ENCODE peak calls at places on chromosomes 3 and 15, in four cellular contexts. One of them, this sample, is unnamed.

GRCh38 chr3:14405120-14405885 is 2.9 kb downstream of the SLC6A6 start:
- DNase-seq in activated CD4-positive, CD25-positive, alpha-beta regulatory T cell: no peak
- DNase-seq in left ventricle myocardium inferior: no peak
- DNase-seq in heart right ventricle: no peak
- DNase-seq in this sample: no peak

GRCh38 chr3:13700362-13700761 is 151.4 kb downstream of the FBLN2 start:
- DNase-seq in activated CD4-positive, CD25-positive, alpha-beta regulatory T cell: no peak
- DNase-seq in left ventricle myocardium inferior: no peak
- DNase-seq in heart right ventricle: no peak
- DNase-seq in this sample: no peak

GRCh38 chr3:134406331-134407246 is 32.3 kb upstream of the AMOTL2 start:
- DNase-seq in activated CD4-positive, CD25-positive, alpha-beta regulatory T cell: no peak
- DNase-seq in left ventricle myocardium inferior: peak; percentile 55
- DNase-seq in heart right ventricle: peak; percentile 66
- DNase-seq in this sample: peak; percentile 60

GRCh38 chr15:48802867-48803266 is 8.0 kb downstream of the CEP152 start:
- DNase-seq in activated CD4-positive, CD25-positive, alpha-beta regulatory T cell: no peak
- DNase-seq in left ventricle myocardium inferior: no peak
- DNase-seq in heart right ventricle: no peak
- DNase-seq in this sample: no peak

GRCh38 chr3:196440696-196441095 is 8.5 kb upstream of the UBXN7 start:
- DNase-seq in activated CD4-positive, CD25-positive, alpha-beta regulatory T cell: no peak
- DNase-seq in left ventricle myocardium inferior: no peak
- DNase-seq in heart right ventricle: no peak
- DNase-seq in this sample: no peak

GRCh38 chr15:29708519-29708918 is 113.7 kb downstream of the TJP1 start:
- DNase-seq in activated CD4-positive, CD25-positive, alpha-beta regulatory T cell: no peak
- DNase-seq in left ventricle myocardium inferior: no peak
- DNase-seq in heart right ventricle: no peak
- DNase-seq in this sample: no peak

GRCh38 chr3:154954750-154955149 is 125.4 kb upstream of the MME start:
- DNase-seq in activated CD4-positive, CD25-positive, alpha-beta regulatory T cell: no peak
- DNase-seq in left ventricle myocardium inferior: no peak
- DNase-seq in heart right ventricle: no peak
- DNase-seq in this sample: no peak

GRCh38 chr3:184354121-184354728 is 7.2 kb downstream of the CLCN2 start:
- DNase-seq in activated CD4-positive, CD25-positive, alpha-beta regulatory T cell: peak; percentile 25
- DNase-seq in left ventricle myocardium inferior: no peak
- DNase-seq in heart right ventricle: no peak
- DNase-seq in this sample: peak; percentile 58

GRCh38 chr3:63911395-63911900 is 735 bp downstream of the SCAANT1 start:
- DNase-seq in activated CD4-positive, CD25-positive, alpha-beta regulatory T cell: no peak
- DNase-seq in left ventricle myocardium inferior: no peak
- DNase-seq in heart right ventricle: no peak
- DNase-seq in this sample: no peak

GRCh38 chr15:62928242-62928995 is 114.1 kb upstream of the TPM1 start:
- DNase-seq in activated CD4-positive, CD25-positive, alpha-beta regulatory T cell: no peak
- DNase-seq in left ventricle myocardium inferior: no peak
- DNase-seq in heart right ventricle: peak; percentile 42
- DNase-seq in this sample: no peak

GRCh38 chr15:41286665-41287333 is 45.6 kb downstream of the OIP5 start:
- DNase-seq in activated CD4-positive, CD25-positive, alpha-beta regulatory T cell: no peak
- DNase-seq in left ventricle myocardium inferior: no peak
- DNase-seq in heart right ventricle: no peak
- DNase-seq in this sample: no peak

GRCh38 chr15:93180656-93181055 is 91.6 kb upstream of the RGMA start:
- DNase-seq in activated CD4-positive, CD25-positive, alpha-beta regulatory T cell: no peak
- DNase-seq in left ventricle myocardium inferior: no peak
- DNase-seq in heart right ventricle: no peak
- DNase-seq in this sample: no peak

GRCh38 chr15:28185148-28185895 is 86.2 kb upstream of the OCA2 start:
- DNase-seq in activated CD4-positive, CD25-positive, alpha-beta regulatory T cell: no peak
- DNase-seq in left ventricle myocardium inferior: peak; percentile 67
- DNase-seq in heart right ventricle: peak; percentile 36
- DNase-seq in this sample: no peak

GRCh38 chr3:135366816-135367215 is 571.8 kb downstream of the EPHB1 start:
- DNase-seq in activated CD4-positive, CD25-positive, alpha-beta regulatory T cell: no peak
- DNase-seq in left ventricle myocardium inferior: no peak
- DNase-seq in heart right ventricle: no peak
- DNase-seq in this sample: no peak

GRCh38 chr15:85048430-85048829 is 66.8 kb downstream of the PDE8A start:
- DNase-seq in activated CD4-positive, CD25-positive, alpha-beta regulatory T cell: no peak
- DNase-seq in left ventricle myocardium inferior: no peak
- DNase-seq in heart right ventricle: no peak
- DNase-seq in this sample: no peak

GRCh38 chr3:183252973-183253363 is at the start of gene B3GNT5:
- DNase-seq in activated CD4-positive, CD25-positive, alpha-beta regulatory T cell: no peak
- DNase-seq in left ventricle myocardium inferior: peak; percentile 20
- DNase-seq in heart right ventricle: peak; percentile 29
- DNase-seq in this sample: peak; percentile 49

GRCh38 chr3:179186426-179186825 is 38.3 kb downstream of the PIK3CA start:
- DNase-seq in activated CD4-positive, CD25-positive, alpha-beta regulatory T cell: no peak
- DNase-seq in left ventricle myocardium inferior: no peak
- DNase-seq in heart right ventricle: no peak
- DNase-seq in this sample: no peak

GRCh38 chr3:126558336-126559071 is at the start of gene C3orf22:
- DNase-seq in activated CD4-positive, CD25-positive, alpha-beta regulatory T cell: no peak
- DNase-seq in left ventricle myocardium inferior: no peak
- DNase-seq in heart right ventricle: no peak
- DNase-seq in this sample: peak; percentile 28

GRCh38 chr15:40479024-40479423 is 8.2 kb downstream of the CHST14 start:
- DNase-seq in activated CD4-positive, CD25-positive, alpha-beta regulatory T cell: no peak
- DNase-seq in left ventricle myocardium inferior: no peak
- DNase-seq in heart right ventricle: no peak
- DNase-seq in this sample: no peak

GRCh38 chr3:184334470-184335158 is 2.8 kb upstream of the FAM131A start:
- DNase-seq in activated CD4-positive, CD25-positive, alpha-beta regulatory T cell: no peak
- DNase-seq in left ventricle myocardium inferior: no peak
- DNase-seq in heart right ventricle: no peak
- DNase-seq in this sample: peak; percentile 8

GRCh38 chr15:27826902-27827321 is 272.2 kb downstream of the OCA2 start:
- DNase-seq in activated CD4-positive, CD25-positive, alpha-beta regulatory T cell: no peak
- DNase-seq in left ventricle myocardium inferior: no peak
- DNase-seq in heart right ventricle: no peak
- DNase-seq in this sample: no peak

GRCh38 chr3:124078978-124079911 is 87.3 kb upstream of the ROPN1 start:
- DNase-seq in activated CD4-positive, CD25-positive, alpha-beta regulatory T cell: no peak
- DNase-seq in left ventricle myocardium inferior: no peak
- DNase-seq in heart right ventricle: no peak
- DNase-seq in this sample: no peak

GRCh38 chr3:158727499-158728377 is 4.5 kb downstream of the RARRES1 start:
- DNase-seq in activated CD4-positive, CD25-positive, alpha-beta regulatory T cell: no peak
- DNase-seq in left ventricle myocardium inferior: no peak
- DNase-seq in heart right ventricle: peak; percentile 72
- DNase-seq in this sample: no peak

GRCh38 chr3:42500091-42500490 is 2.4 kb upstream of the VIPR1 start:
- DNase-seq in activated CD4-positive, CD25-positive, alpha-beta regulatory T cell: no peak
- DNase-seq in left ventricle myocardium inferior: no peak
- DNase-seq in heart right ventricle: peak; percentile 1
- DNase-seq in this sample: no peak

GRCh38 chr3:134426660-134427181 is 52.5 kb upstream of the AMOTL2 start:
- DNase-seq in activated CD4-positive, CD25-positive, alpha-beta regulatory T cell: no peak
- DNase-seq in left ventricle myocardium inferior: no peak
- DNase-seq in heart right ventricle: no peak
- DNase-seq in this sample: no peak

GRCh38 chr3:51371943-51372557 is 13.0 kb upstream of the MANF start:
- DNase-seq in activated CD4-positive, CD25-positive, alpha-beta regulatory T cell: no peak
- DNase-seq in left ventricle myocardium inferior: no peak
- DNase-seq in heart right ventricle: no peak
- DNase-seq in this sample: no peak

GRCh38 chr3:149658444-149659172 is 783 bp upstream of the WWTR1 start:
- DNase-seq in activated CD4-positive, CD25-positive, alpha-beta regulatory T cell: no peak
- DNase-seq in left ventricle myocardium inferior: peak; percentile 77
- DNase-seq in heart right ventricle: peak; percentile 85
- DNase-seq in this sample: peak; percentile 77

GRCh38 chr3:174193559-174193958 is 665.6 kb upstream of the NAALADL2 start:
- DNase-seq in activated CD4-positive, CD25-positive, alpha-beta regulatory T cell: no peak
- DNase-seq in left ventricle myocardium inferior: no peak
- DNase-seq in heart right ventricle: no peak
- DNase-seq in this sample: no peak

GRCh38 chr3:195885036-195885871 is 23.1 kb downstream of the TNK2 start:
- DNase-seq in activated CD4-positive, CD25-positive, alpha-beta regulatory T cell: no peak
- DNase-seq in left ventricle myocardium inferior: peak; percentile 49
- DNase-seq in heart right ventricle: peak; percentile 52
- DNase-seq in this sample: peak; percentile 73

GRCh38 chr3:71771126-71771525 is 13.8 kb downstream of the PROK2 start:
- DNase-seq in activated CD4-positive, CD25-positive, alpha-beta regulatory T cell: no peak
- DNase-seq in left ventricle myocardium inferior: no peak
- DNase-seq in heart right ventricle: no peak
- DNase-seq in this sample: no peak

GRCh38 chr3:82157952-82158351 is 396.5 kb upstream of the GBE1 start:
- DNase-seq in activated CD4-positive, CD25-positive, alpha-beta regulatory T cell: no peak
- DNase-seq in left ventricle myocardium inferior: no peak
- DNase-seq in heart right ventricle: no peak
- DNase-seq in this sample: no peak

GRCh38 chr15:74253276-74253921 is 17.3 kb downstream of the CCDC33 start:
- DNase-seq in activated CD4-positive, CD25-positive, alpha-beta regulatory T cell: no peak
- DNase-seq in left ventricle myocardium inferior: no peak
- DNase-seq in heart right ventricle: no peak
- DNase-seq in this sample: no peak

GRCh38 chr3:47356201-47356600 is 24.6 kb upstream of the PTPN23 start:
- DNase-seq in activated CD4-positive, CD25-positive, alpha-beta regulatory T cell: no peak
- DNase-seq in left ventricle myocardium inferior: no peak
- DNase-seq in heart right ventricle: no peak
- DNase-seq in this sample: no peak

GRCh38 chr15:84108725-84109124 is 126.8 kb upstream of the GOLGA6L4 start:
- DNase-seq in activated CD4-positive, CD25-positive, alpha-beta regulatory T cell: no peak
- DNase-seq in left ventricle myocardium inferior: no peak
- DNase-seq in heart right ventricle: no peak
- DNase-seq in this sample: no peak

GRCh38 chr3:11969986-11970385 is 34.2 kb upstream of the SYN2 start:
- DNase-seq in activated CD4-positive, CD25-positive, alpha-beta regulatory T cell: no peak
- DNase-seq in left ventricle myocardium inferior: no peak
- DNase-seq in heart right ventricle: no peak
- DNase-seq in this sample: no peak

GRCh38 chr15:34259557-34259956 is 34.7 kb downstream of the EMC4 start:
- DNase-seq in activated CD4-positive, CD25-positive, alpha-beta regulatory T cell: no peak
- DNase-seq in left ventricle myocardium inferior: peak; percentile 30
- DNase-seq in heart right ventricle: peak; percentile 33
- DNase-seq in this sample: no peak

This sample was measured in psoas muscle.